ENCODE peak calls at places on chromosome 19, in six cellular contexts. W is EL; S is activated naive CD4-positive, alpha-beta T cell treated with anti-CD3 and anti-CD28 coated beads for 36 hours; Y is NCI-H446 treated with DMSO at 0.1 percent for 48 hours; V is foreskin melanocyte; N is iPS DF 6.9. G is an unnamed sample.

GRCh38 chr19:4379383-4380253 is 20.7 kb downstream of the SH3GL1 start:
- DNase-seq in W (peak), S (peak), Y (no peak), V (no peak), N (no peak), G (peak)

GRCh38 chr19:49997709-49998108 is 27.5 kb downstream of the VRK3 start:
- DNase-seq in W (peak), S (peak), Y (no peak), V (no peak), N (no peak), G (no peak)

GRCh38 chr19:18611327-18612050 is 1.2 kb upstream of the TMEM59L start:
- DNase-seq in W (no peak), S (no peak), Y (no peak), V (no peak), N (no peak), G (no peak)

GRCh38 chr19:480016-480855 is 16.1 kb upstream of the MADCAM1 start:
- DNase-seq in W (no peak), S (peak), Y (no peak), V (peak), N (no peak), G (peak)

GRCh38 chr19:33424181-33424580 is 50.7 kb downstream of the CEBPG start:
- DNase-seq in W (no peak), S (no peak), Y (no peak), V (no peak), N (no peak), G (peak)

GRCh38 chr19:13026478-13026999 is 31.3 kb downstream of the NFIX start:
- DNase-seq in W (no peak), S (no peak), Y (no peak), V (no peak), N (no peak), G (no peak)

GRCh38 chr19:43673702-43674629 is 4.0 kb upstream of the PLAUR start:
- DNase-seq in W (no peak), S (no peak), Y (no peak), V (no peak), N (no peak), G (no peak)

GRCh38 chr19:39247701-39248664 is 673 bp downstream of the IFNL4 start:
- DNase-seq in W (no peak), S (no peak), Y (no peak), V (no peak), N (no peak), G (no peak)

GRCh38 chr19:2119916-2120785 is 23.4 kb downstream of the IZUMO4 start:
- DNase-seq in W (no peak), S (no peak), Y (no peak), V (no peak), N (no peak), G (no peak)

GRCh38 chr19:9836021-9836420 is 903 bp downstream of the PIN1 start:
- DNase-seq in W (peak), S (no peak), Y (peak), V (no peak), N (no peak), G (peak)

GRCh38 chr19:46201413-46202310 is 27.9 kb upstream of the IGFL1 start:
- DNase-seq in W (peak), S (no peak), Y (no peak), V (no peak), N (no peak), G (peak)

GRCh38 chr19:1324792-1325567 is 39.3 kb downstream of the EFNA2 start:
- DNase-seq in W (peak), S (peak), Y (no peak), V (peak), N (no peak), G (peak)

GRCh38 chr19:18396471-18397241 is 766 bp downstream of the LRRC25 start:
- DNase-seq in W (no peak), S (no peak), Y (no peak), V (no peak), N (no peak), G (no peak)

GRCh38 chr19:12841094-12841493 is 2.8 kb downstream of the MAST1 start:
- DNase-seq in W (peak), S (no peak), Y (no peak), V (no peak), N (peak), G (no peak)

GRCh38 chr19:5281588-5281987 is 59.0 kb downstream of the PTPRS start:
- DNase-seq in W (no peak), S (no peak), Y (no peak), V (no peak), N (no peak), G (no peak)

GRCh38 chr19:45682117-45682516 is 9.6 kb downstream of the SNRPD2 start:
- DNase-seq in W (no peak), S (no peak), Y (no peak), V (no peak), N (no peak), G (no peak)

GRCh38 chr19:3382460-3383100 is 16.2 kb downstream of the NFIC start:
- DNase-seq in W (no peak), S (no peak), Y (no peak), V (no peak), N (no peak), G (no peak)

GRCh38 chr19:35901854-35902661 is at the start of gene HCST:
- DNase-seq in W (peak), S (peak), Y (no peak), V (no peak), N (no peak), G (no peak)

GRCh38 chr19:2469102-2469914 is 6.6 kb upstream of the GADD45B start:
- DNase-seq in W (peak), S (peak), Y (no peak), V (no peak), N (no peak), G (peak)

GRCh38 chr19:56664511-56664910 is 7.0 kb downstream of the ZNF835 start:
- DNase-seq in W (no peak), S (no peak), Y (no peak), V (no peak), N (no peak), G (no peak)

GRCh38 chr19:3027981-3028304 is 1.1 kb downstream of the TLE2 start:
- DNase-seq in W (no peak), S (no peak), Y (no peak), V (no peak), N (no peak), G (no peak)

GRCh38 chr19:17488593-17489391 is 18.5 kb downstream of the SLC27A1 start:
- DNase-seq in W (no peak), S (peak), Y (no peak), V (no peak), N (no peak), G (no peak)

GRCh38 chr19:8052464-8052859 is at the start of gene CCL25:
- DNase-seq in W (no peak), S (no peak), Y (no peak), V (no peak), N (no peak), G (no peak)

GRCh38 chr19:40398417-40399056 is 8.6 kb upstream of the HIPK4 start:
- DNase-seq in W (no peak), S (peak), Y (no peak), V (peak), N (peak), G (no peak)

GRCh38 chr19:11405846-11406643 is 13.1 kb downstream of the RGL3 start:
- DNase-seq in W (no peak), S (peak), Y (no peak), V (no peak), N (no peak), G (no peak)

GRCh38 chr19:3834349-3835054 is 34.3 kb downstream of the ZFR2 start:
- DNase-seq in W (no peak), S (no peak), Y (no peak), V (no peak), N (no peak), G (no peak)

GRCh38 chr19:10672529-10673150 is 18.5 kb downstream of the ILF3 start:
- DNase-seq in W (no peak), S (no peak), Y (no peak), V (no peak), N (no peak), G (no peak)

GRCh38 chr19:47435883-47436417 is 16.6 kb upstream of the MEIS3 start:
- DNase-seq in W (no peak), S (no peak), Y (no peak), V (no peak), N (no peak), G (no peak)